ENCODE peak calls at places on chromosomes 3 and 15, in five cellular contexts. P is PC-3, U is GM23248, Q is SK-N-SH, N is HCT116. E is an unnamed sample. For H3K9me2, the result is how much of the 10 kb centered on the place peaks cover.

GRCh38 chr15:90201150-90201943 is at the start of gene SEMA4B:
- DNase-seq in P (peak), U (peak), Q (peak), N (no peak), E (peak)

GRCh38 chr3:66259721-66260255 is 39.0 kb downstream of the SLC25A26 start:
- DNase-seq in P (no peak), U (peak), Q (no peak), N (no peak), E (no peak)

GRCh38 chr3:22704571-22705354 is 498.4 kb upstream of the UBE2E2 start:
- DNase-seq in P (no peak), U (no peak), Q (no peak), N (no peak), E (no peak)

GRCh38 chr15:89378699-89379422 is 44.2 kb upstream of the POLG start:
- DNase-seq in P (no peak), U (no peak), Q (no peak), N (no peak), E (no peak)

GRCh38 chr3:152315623-152316022 is 46.9 kb downstream of the MBNL1 start:
- DNase-seq in P (no peak), U (no peak), Q (no peak), N (no peak), E (no peak)

GRCh38 chr3:192933779-192934456 is 16.3 kb upstream of the MB21D2 start:
- DNase-seq in P (peak), U (peak), Q (no peak), N (no peak), E (no peak)

GRCh38 chr3:151501171-151501790 is 40.4 kb upstream of the IGSF10 start:
- DNase-seq in P (no peak), U (peak), Q (no peak), N (no peak), E (no peak)

GRCh38 chr15:64149424-64150235 is 1.9 kb upstream of the SNX22 start:
- DNase-seq in P (peak), U (no peak), Q (no peak), N (no peak), E (peak)

GRCh38 chr3:11306815-11307589 is 34.8 kb downstream of the ATG7 start:
- DNase-seq in P (no peak), U (no peak), Q (no peak), N (no peak), E (no peak)

GRCh38 chr3:160704006-160704405 is 27.0 kb downstream of the ARL14 start:
- DNase-seq in P (no peak), U (peak), Q (no peak), N (no peak), E (no peak)

GRCh38 chr3:167872941-167873340 is 137.4 kb downstream of the SERPINI1 start:
- DNase-seq in P (peak), U (peak), Q (no peak), N (no peak), E (no peak)

GRCh38 chr3:168249048-168249538 is 153.4 kb upstream of the GOLIM4 start:
- DNase-seq in P (peak), U (peak), Q (no peak), N (no peak), E (no peak)

GRCh38 chr3:33807190-33807589 is 8.8 kb downstream of the PDCD6IP start:
- DNase-seq in P (no peak), U (no peak), Q (no peak), N (no peak), E (no peak)

GRCh38 chr3:58994746-58995330 is 55.0 kb downstream of the CFAP20DC start:
- DNase-seq in P (peak), U (peak), Q (peak), N (peak), E (peak)

GRCh38 chr3:71681224-71681668 is 44.0 kb downstream of the EIF4E3 start:
- DNase-seq in P (peak), U (peak), Q (no peak), N (peak), E (peak)

GRCh38 chr15:45906230-45906629 is 271.4 kb downstream of the SQOR start:
- DNase-seq in P (no peak), U (no peak), Q (no peak), N (no peak), E (no peak)

GRCh38 chr3:155572085-155572484 is 172.8 kb downstream of the PLCH1 start:
- DNase-seq in P (peak), U (peak), Q (no peak), N (no peak), E (no peak)

GRCh38 chr15:44188810-44189209 is 6.3 kb downstream of the FRMD5 start:
- DNase-seq in P (no peak), U (no peak), Q (no peak), N (no peak), E (no peak)

GRCh38 chr3:185215873-185216586 is 37.8 kb downstream of the EHHADH start:
- DNase-seq in P (peak), U (peak), Q (peak), N (no peak), E (peak)

GRCh38 chr3:10342781-10343180 is 21.9 kb upstream of the SEC13 start:
- DNase-seq in P (no peak), U (no peak), Q (no peak), N (no peak), E (no peak)

GRCh38 chr15:81573098-81573746 is 199.2 kb upstream of the TMC3 start:
- DNase-seq in P (no peak), U (no peak), Q (no peak), N (no peak), E (no peak)
- H3K4me2 ChIP-seq in P (no peak), U (no peak), Q (no peak), N (no peak), E (no peak)

GRCh38 chr3:41159581-41160189 is 39.6 kb upstream of the CTNNB1 start:
- DNase-seq in P (peak), U (no peak), Q (no peak), N (peak), E (no peak)

GRCh38 chr3:41164776-41165175 is 34.5 kb upstream of the CTNNB1 start:
- DNase-seq in P (no peak), U (no peak), Q (no peak), N (no peak), E (no peak)

GRCh38 chr3:41162541-41162940 is 36.8 kb upstream of the CTNNB1 start:
- DNase-seq in P (no peak), U (no peak), Q (no peak), N (no peak), E (no peak)

GRCh38 chr3:41162981-41163380 is 36.3 kb upstream of the CTNNB1 start:
- DNase-seq in P (no peak), U (no peak), Q (no peak), N (no peak), E (no peak)

DNA sequence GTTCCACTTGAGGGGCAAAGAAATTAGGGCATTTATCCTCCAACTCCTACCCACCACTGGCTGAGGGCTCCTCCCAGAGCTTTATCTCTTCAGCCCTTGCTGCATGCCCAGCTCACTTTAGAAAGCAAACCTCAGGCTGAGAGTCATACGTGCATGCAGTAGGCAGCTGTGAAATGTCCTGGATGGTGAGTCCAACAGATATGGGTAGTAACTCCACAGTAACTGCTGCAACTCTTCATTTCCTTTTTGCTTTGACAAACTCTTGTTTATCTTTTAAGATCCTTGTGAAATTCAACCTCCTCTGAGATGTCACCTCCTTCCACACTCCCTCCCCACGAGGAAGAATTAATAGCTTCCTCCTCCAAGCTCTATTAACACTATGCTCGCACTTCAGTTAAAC is 35.9 kb upstream of the CTNNB1 start:
- DNase-seq in P (no peak), U (no peak), Q (no peak), N (no peak), E (no peak)
- H3K9me2 ChIP-seq in P (under half), U (under half), Q (under half), N (under half), E (under half)

GRCh38 chr3:52046914-52047239 is 9.5 kb downstream of the DUSP7 start:
- DNase-seq in P (no peak), U (no peak), Q (no peak), N (no peak), E (no peak)

GRCh38 chr3:52050571-52050970 is 5.8 kb downstream of the DUSP7 start:
- DNase-seq in P (no peak), U (no peak), Q (no peak), N (no peak), E (no peak)

GRCh38 chr3:52047295-52047960 is 8.9 kb downstream of the DUSP7 start:
- DNase-seq in P (peak), U (peak), Q (no peak), N (no peak), E (no peak)

GRCh38 chr3:52051444-52051843 is 4.9 kb downstream of the DUSP7 start:
- DNase-seq in P (no peak), U (no peak), Q (no peak), N (no peak), E (no peak)

DNA sequence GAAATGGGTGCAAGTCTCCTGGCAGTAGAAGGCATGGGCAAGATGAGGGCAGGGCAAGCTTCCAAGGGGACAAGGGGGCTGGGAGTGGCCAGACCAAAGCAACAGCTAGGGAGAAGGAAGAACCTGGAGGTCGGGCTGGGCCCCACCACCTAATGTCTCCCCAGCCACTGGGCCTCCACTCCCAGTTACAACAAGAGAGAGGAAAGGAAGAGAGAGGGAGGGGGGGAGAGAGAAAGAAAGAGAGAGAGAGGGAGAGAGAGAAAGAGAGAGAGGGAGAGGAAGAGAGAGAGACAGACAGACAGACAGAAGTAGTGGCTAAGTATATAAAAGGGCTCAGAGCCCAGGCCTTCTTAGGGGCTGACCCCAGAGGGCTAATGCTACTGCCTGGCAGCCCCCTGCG is 6.9 kb downstream of the DUSP7 start:
- DNase-seq in P (no peak), U (no peak), Q (no peak), N (no peak), E (no peak)
- H3K9ac ChIP-seq in P (no peak), U (peak), Q (no peak), N (no peak), E (no peak)

DNA sequence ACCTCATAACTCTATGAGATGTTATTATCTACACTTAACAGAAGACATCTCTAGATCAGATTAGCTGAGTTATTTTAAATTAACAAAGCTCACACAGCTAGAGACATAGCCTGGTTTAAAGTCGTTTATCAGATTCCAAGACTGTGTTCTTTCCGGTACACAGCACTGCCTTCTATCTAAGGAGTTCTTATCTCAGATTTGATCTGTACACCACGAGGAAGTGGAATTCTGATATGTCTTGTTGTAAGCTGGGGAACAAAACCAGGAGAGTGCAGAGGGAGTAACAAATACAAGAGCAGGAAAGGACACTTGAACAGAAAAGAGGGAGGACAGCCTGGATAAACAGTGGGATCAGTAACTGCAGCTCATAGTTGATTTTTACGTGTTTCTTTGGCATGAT is 61.7 kb upstream of the KCNMB2 start:
- DNase-seq in P (no peak), U (no peak), Q (no peak), N (no peak), E (no peak)
- H3K4me2 ChIP-seq in P (no peak), U (no peak), Q (no peak), N (no peak), E (no peak)

E was measured in Karpas-422.